ENCODE peak calls at places on chromosomes 2 and 18, in seven cellular contexts. J is CD8-positive, alpha-beta memory T cell; V is neural progenitor cell; C is CD8-positive, alpha-beta T cell; D is SJSA1; Q is sigmoid colon; K is heart left ventricle. E is an unnamed sample. For H3K4me1, the result is how much of the 10 kb centered on the place peaks cover.

GRCh38 chr2:127101048-127101611 is 5.8 kb downstream of the BIN1 start:
- DNase-seq in K (no peak), J (no peak), C (no peak), Q (peak), V (no peak), D (peak), E (peak)

GRCh38 chr2:118085173-118086023 is 2.9 kb upstream of the INSIG2 start:
- DNase-seq in C (no peak), D (no peak), K (no peak), V (no peak), J (no peak), Q (no peak), E (no peak)

GRCh38 chr18:45566025-45566740 is 49.1 kb upstream of the SLC14A2 start:
- DNase-seq in K (peak), D (peak), C (no peak), J (no peak), V (no peak), Q (no peak), E (peak)

GRCh38 chr2:134206573-134206972 is 47.3 kb upstream of the MGAT5 start:
- DNase-seq in D (no peak), K (peak), C (no peak), V (no peak), J (no peak), Q (no peak), E (no peak)

GRCh38 chr2:47771211-47771610 is 11.7 kb upstream of the MSH6 start:
- DNase-seq in Q (no peak), V (no peak), D (peak), C (no peak), K (no peak), J (no peak), E (peak)

GRCh38 chr2:179898873-179899272 is 37.5 kb upstream of the ZNF385B start:
- DNase-seq in K (no peak), J (no peak), V (peak), C (no peak), D (no peak), Q (no peak), E (peak)

GRCh38 chr2:241002275-241003046 is 4.0 kb downstream of the SNED1 start:
- DNase-seq in J (no peak), D (peak), K (no peak), V (no peak), C (peak), Q (peak), E (no peak)

GRCh38 chr2:33441235-33441810 is 35.1 kb upstream of the RASGRP3 start:
- DNase-seq in D (peak), Q (peak), K (peak), V (peak), J (no peak), C (no peak), E (peak)

GRCh38 chr18:64929026-64929425 is 780.1 kb upstream of the LINC00305 start:
- DNase-seq in K (no peak), J (no peak), D (no peak), V (no peak), Q (no peak), C (no peak), E (no peak)

GRCh38 chr18:79962835-79963657 is 1.4 kb upstream of the HSBP1L1 start:
- DNase-seq in D (no peak), J (peak), C (peak), Q (peak), K (no peak), V (peak), E (no peak)

GRCh38 chr18:24878289-24878688 is 417.9 kb downstream of the HRH4 start:
- DNase-seq in Q (no peak), D (no peak), C (no peak), J (no peak), K (no peak), V (peak), E (peak)

GRCh38 chr2:196589429-196589828 is 50.1 kb upstream of the CCDC150 start:
- DNase-seq in V (no peak), D (no peak), Q (no peak), J (no peak), K (no peak), C (no peak), E (no peak)

GRCh38 chr2:208135794-208136369 is 6.3 kb upstream of the CRYGC start:
- DNase-seq in K (no peak), V (no peak), Q (no peak), C (no peak), J (no peak), D (no peak), E (no peak)

DNA sequence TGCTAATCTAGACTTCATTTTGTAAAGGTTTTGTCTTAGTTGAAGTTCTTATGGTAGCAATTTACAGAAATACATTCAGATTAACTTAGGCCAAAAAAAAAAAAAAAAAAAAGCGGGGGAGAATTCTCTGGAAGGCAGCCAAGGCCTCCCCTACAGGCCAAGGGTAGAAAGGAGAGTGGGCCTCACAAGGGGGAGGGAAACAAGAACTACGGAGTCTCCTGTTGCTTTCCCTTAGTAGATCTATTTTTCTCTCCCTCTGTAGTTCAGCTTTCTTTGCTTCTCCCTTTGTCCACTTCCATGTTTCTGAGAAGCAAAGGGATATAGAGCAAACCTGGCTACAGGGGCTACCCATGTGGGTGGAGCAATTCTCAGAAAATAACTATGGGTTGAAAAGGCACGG is 2.4 kb upstream of the STK11IP start:
- DNase-seq in J (no peak), D (no peak), Q (no peak), C (no peak), V (no peak), K (no peak), E (no peak)
- H3K27ac ChIP-seq in J (peak), D (no peak), Q (peak), C (no peak), V (no peak), K (peak), E (no peak)

GRCh38 chr2:128973566-128973965 is 654.9 kb upstream of the HS6ST1 start:
- DNase-seq in D (no peak), Q (no peak), V (no peak), K (no peak), C (no peak), J (no peak), E (no peak)

GRCh38 chr2:128967666-128968065 is 649.0 kb upstream of the HS6ST1 start:
- DNase-seq in J (no peak), K (no peak), Q (no peak), C (no peak), D (no peak), V (no peak), E (no peak)

DNA sequence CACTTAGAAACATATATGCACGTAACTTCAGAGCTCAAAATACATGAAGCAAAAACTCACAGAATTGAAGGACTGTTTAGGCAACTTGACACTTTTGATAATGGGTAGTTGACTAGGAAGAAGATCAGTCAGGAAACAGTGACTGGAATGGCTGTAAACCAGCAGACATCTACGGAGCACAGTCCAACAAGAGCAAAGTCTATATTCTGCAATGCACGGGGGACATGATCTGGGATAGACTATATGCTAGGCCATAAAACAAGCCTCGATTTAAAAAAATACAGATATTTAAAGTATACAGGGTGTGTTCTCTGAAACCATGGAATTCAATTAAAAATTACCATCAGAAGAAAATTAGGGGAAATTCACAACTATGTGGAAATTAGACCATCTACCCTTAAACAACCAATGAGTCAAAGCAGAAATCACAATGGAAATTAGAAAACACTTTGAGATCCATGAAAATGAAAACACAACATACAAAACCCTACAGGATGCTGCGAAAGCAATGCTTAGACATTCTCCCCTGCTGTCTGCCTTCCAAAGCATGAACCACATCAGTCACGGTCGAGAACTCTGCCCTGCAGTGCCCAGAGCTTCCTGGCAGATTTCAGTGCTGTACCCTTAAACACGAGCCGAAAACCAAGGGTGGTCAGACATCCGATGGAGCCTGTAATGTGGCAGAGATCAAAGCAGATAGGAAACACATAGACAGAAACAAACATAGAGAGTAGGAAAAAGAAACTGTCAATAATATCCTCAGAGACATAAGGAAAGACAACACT is 651.9 kb upstream of the HS6ST1 start:
- DNase-seq in Q (no peak), V (no peak), C (no peak), J (no peak), K (no peak), D (no peak), E (no peak)
- H3K4me1 ChIP-seq in Q (under half), V (under half), C (under half), J (under half), K (under half), D (under half), E (under half)

GRCh38 chr2:17539993-17540812 is at the start of gene VSNL1:
- DNase-seq in C (no peak), Q (peak), J (no peak), V (peak), K (peak), D (peak), E (peak)

GRCh38 chr2:17543131-17543660 is 2.7 kb downstream of the VSNL1 start:
- DNase-seq in K (no peak), J (no peak), Q (no peak), C (no peak), D (no peak), V (peak), E (no peak)

GRCh38 chr2:17540813-17541513 is 467 bp downstream of the VSNL1 start:
- DNase-seq in C (no peak), K (no peak), D (no peak), Q (no peak), J (no peak), V (no peak), E (no peak)

GRCh38 chr2:17542471-17542870 is 2.0 kb downstream of the VSNL1 start:
- DNase-seq in V (no peak), Q (no peak), K (no peak), J (no peak), D (no peak), C (no peak), E (no peak)

GRCh38 chr2:17541514-17541950 is 1.0 kb downstream of the VSNL1 start:
- DNase-seq in C (no peak), D (no peak), V (peak), Q (no peak), J (no peak), K (no peak), E (no peak)
- H3K27ac ChIP-seq in C (no peak), D (no peak), V (no peak), Q (no peak), J (no peak), K (no peak), E (no peak)

GRCh38 chr2:96534131-96534530 is 2.4 kb upstream of the ARID5A start:
- DNase-seq in J (no peak), Q (no peak), D (no peak), C (no peak), K (no peak), V (no peak), E (peak)

GRCh38 chr2:96533292-96534073 is 3.1 kb upstream of the ARID5A start:
- DNase-seq in C (no peak), V (no peak), K (peak), D (no peak), Q (peak), J (no peak), E (peak)

GRCh38 chr2:96536445-96537065 is at the start of gene ARID5A:
- DNase-seq in K (peak), C (peak), J (peak), Q (peak), D (peak), V (peak), E (peak)

GRCh38 chr2:96534701-96535181 is 1.8 kb upstream of the ARID5A start:
- DNase-seq in J (no peak), C (no peak), V (no peak), K (no peak), Q (peak), D (no peak), E (no peak)

DNA sequence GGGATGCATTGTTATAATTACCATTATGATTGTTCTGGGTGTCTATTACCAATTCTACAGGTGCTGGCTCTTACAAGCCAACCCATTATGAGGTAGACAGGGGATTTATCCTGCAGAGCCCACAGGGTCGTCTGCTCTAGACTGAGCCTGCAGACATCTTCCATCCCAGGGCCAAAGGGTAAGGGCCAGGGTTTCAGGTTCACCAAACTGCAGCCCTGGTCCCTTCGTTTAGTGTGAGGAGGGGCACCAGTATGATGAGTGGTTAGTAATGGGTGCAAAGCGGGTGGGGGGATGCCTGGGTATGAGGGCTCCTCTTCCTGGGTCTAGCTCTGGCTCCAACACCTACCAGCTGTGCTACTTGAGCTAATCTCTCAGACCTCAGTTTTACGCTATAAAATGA is 1.2 kb upstream of the ARID5A start:
- DNase-seq in D (no peak), Q (peak), K (no peak), C (no peak), V (no peak), J (no peak), E (no peak)
- H3K4me1 ChIP-seq in D (under half), Q (half or more), K (under half), C (under half), V (under half), J (half or more), E (under half)

DNA sequence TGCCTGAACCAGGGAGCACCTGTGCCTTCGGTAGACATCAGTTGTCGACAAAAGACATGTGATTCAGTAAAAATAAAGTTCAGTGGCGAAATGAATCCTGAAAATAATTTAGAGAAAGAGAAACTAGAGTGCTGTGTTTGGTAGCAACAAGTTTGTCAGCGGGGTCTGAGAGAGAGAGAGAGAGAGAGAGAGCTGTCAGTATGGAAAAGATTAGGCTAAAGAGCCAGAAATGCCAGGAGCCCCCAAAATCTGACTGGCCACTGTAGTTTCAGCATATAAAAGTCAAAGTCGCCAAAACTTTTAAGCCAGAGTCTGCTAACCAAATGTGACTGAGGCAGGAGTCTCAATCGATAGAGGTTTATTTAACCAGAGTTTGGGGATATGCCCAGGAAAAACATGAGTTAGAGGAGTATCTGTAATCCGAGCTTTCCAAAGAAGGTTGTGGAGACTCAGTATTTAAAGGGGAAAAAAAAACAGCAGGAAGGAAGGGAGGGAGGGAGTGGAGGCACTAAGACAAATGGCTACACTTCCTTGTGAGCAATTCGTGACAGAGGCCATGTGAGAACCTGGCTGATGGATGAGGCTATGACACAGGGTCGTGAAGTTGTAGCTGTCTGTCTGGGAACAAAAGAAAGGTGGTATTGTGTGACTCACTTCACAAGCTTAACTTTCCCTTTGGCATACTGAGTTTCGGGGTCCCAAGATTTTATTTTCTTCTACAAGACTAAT is 20.5 kb upstream of the GNAL start:
- DNase-seq in D (no peak), V (no peak), J (no peak), C (no peak), K (no peak), Q (no peak), E (no peak)
- H3K27ac ChIP-seq in D (no peak), V (no peak), J (no peak), C (no peak), K (no peak), Q (no peak), E (no peak)

GRCh38 chr2:234970467-234970866 is 18.6 kb downstream of the SH3BP4 start:
- DNase-seq in Q (no peak), D (peak), V (no peak), C (no peak), J (no peak), K (no peak), E (no peak)
- H3K4me1 ChIP-seq in Q (under half), D (half or more), V (under half), C (under half), J (under half), K (under half), E (under half)

DNA sequence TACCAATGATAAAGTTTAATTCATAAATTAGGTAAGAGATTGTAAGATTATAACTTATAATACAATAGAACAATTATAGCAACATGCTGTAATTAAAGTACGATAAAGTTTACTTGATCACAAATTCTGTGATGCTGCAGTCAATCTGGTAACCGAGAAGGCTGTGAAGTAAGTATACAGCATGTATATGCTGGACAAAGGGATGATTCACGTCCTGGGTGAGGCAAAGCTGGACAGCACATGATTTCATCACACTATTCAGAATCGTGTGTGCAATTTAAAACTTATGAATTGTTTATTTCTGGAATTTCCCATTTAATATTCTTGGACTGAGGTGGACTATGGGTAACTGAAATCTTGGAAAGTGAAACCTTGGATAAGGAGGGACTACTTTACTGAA is 522.2 kb upstream of the CNTNAP5 start:
- DNase-seq in Q (no peak), K (no peak), V (no peak), C (no peak), D (no peak), J (no peak), E (no peak)
- H3K27ac ChIP-seq in Q (no peak), K (no peak), V (no peak), C (no peak), D (no peak), J (no peak), E (no peak)